ENCODE peak calls at places on chromosomes 12 and 14, in seven cellular contexts. V, B, U, T, J, O and R are unnamed samples.

GRCh38 chr14:61188936-61189808 is 92.0 kb downstream of the TMEM30B start:
- DNase-seq in B (peak; percentile 89), O (peak; percentile 71), V (peak; percentile 94), T (no peak), U (no peak), J (peak; percentile 88), R (peak; percentile 68)

GRCh38 chr12:15928345-15928744 is 17.2 kb downstream of the DERA start:
- DNase-seq in J (no peak), T (no peak), V (no peak), U (no peak), B (no peak), O (no peak), R (no peak)

GRCh38 chr14:57486767-57487379 is 6.8 kb downstream of the CCDC198 start:
- DNase-seq in B (no peak), V (no peak), O (no peak), J (no peak), U (no peak), T (peak; percentile 56), R (no peak)

GRCh38 chr12:12616512-12617275 is 5.0 kb downstream of the CREBL2 start:
- DNase-seq in U (no peak), B (no peak), J (no peak), O (no peak), T (no peak), V (no peak), R (no peak)

GRCh38 chr12:93223440-93224426 is 154.0 kb upstream of the NUDT4 start:
- DNase-seq in U (no peak), O (no peak), V (no peak), T (peak; percentile 85), B (no peak), J (no peak), R (no peak)

GRCh38 chr14:76961631-76962302 is 66.7 kb downstream of the IRF2BPL start:
- DNase-seq in O (peak; percentile 85), B (peak; percentile 89), T (peak; percentile 70), J (peak; percentile 94), U (peak; percentile 97), V (peak; percentile 88), R (peak; percentile 88)

GRCh38 chr12:86774841-86775386 is 518.7 kb upstream of the MGAT4C start:
- DNase-seq in O (no peak), B (no peak), T (no peak), U (no peak), V (no peak), J (no peak), R (no peak)

GRCh38 chr14:50031534-50032313 is 84.6 kb downstream of the VCPKMT start:
- DNase-seq in J (no peak), V (no peak), T (no peak), U (no peak), B (no peak), O (no peak), R (no peak)

GRCh38 chr12:113065126-113066007 is 8.8 kb downstream of the DTX1 start:
- DNase-seq in V (no peak), U (no peak), J (no peak), O (no peak), B (peak; percentile 64), T (no peak), R (no peak)

GRCh38 chr14:22819191-22819988 is 4.2 kb upstream of the SLC7A7 start:
- DNase-seq in T (peak; percentile 34), U (no peak), V (no peak), B (no peak), O (peak; percentile 61), J (no peak), R (peak; percentile 66)

GRCh38 chr12:101570022-101570421 is 24.7 kb upstream of the MYBPC1 start:
- DNase-seq in B (no peak), U (no peak), T (peak; percentile 68), V (no peak), O (no peak), J (no peak), R (no peak)

GRCh38 chr12:121917950-121918678 is at the start of gene CFAP251:
- DNase-seq in B (peak; percentile 97), O (peak; percentile 98), U (peak; percentile 92), V (no peak), T (peak; percentile 97), J (peak; percentile 99), R (peak; percentile 98)

GRCh38 chr14:36510078-36510799 is 9.8 kb downstream of the NKX2-1 start:
- DNase-seq in J (no peak), O (no peak), T (no peak), U (no peak), B (no peak), V (no peak), R (no peak)

GRCh38 chr14:104973215-104974145 is 4.7 kb downstream of the AHNAK2 start:
- DNase-seq in T (peak; percentile 89), B (peak; percentile 87), J (peak; percentile 98), O (peak; percentile 70), U (no peak), V (peak; percentile 73), R (peak; percentile 79)

GRCh38 chr12:49909826-49910225 is 6.1 kb upstream of the FAIM2 start:
- DNase-seq in T (peak; percentile 66), B (peak; percentile 42), J (peak; percentile 62), O (no peak), U (no peak), V (no peak), R (no peak)

GRCh38 chr14:90514015-90514398 is 117.2 kb downstream of the CALM1 start:
- DNase-seq in T (peak; percentile 89), O (no peak), B (no peak), J (no peak), V (no peak), U (no peak), R (no peak)

GRCh38 chr12:13004368-13004767 is 4.3 kb upstream of the HEBP1 start:
- DNase-seq in V (no peak), J (no peak), T (no peak), O (no peak), B (no peak), U (no peak), R (no peak)

GRCh38 chr14:75440733-75441474 is 13.1 kb downstream of the JDP2 start:
- DNase-seq in U (no peak), J (no peak), V (no peak), O (peak; percentile 66), T (no peak), B (peak; percentile 81), R (peak; percentile 68)

GRCh38 chr12:67772276-67773169 is 124.0 kb downstream of the DYRK2 start:
- DNase-seq in O (no peak), J (no peak), U (no peak), T (no peak), B (no peak), V (peak; percentile 66), R (no peak)

GRCh38 chr12:124851344-124851743 is 12.3 kb downstream of the SCARB1 start:
- DNase-seq in V (no peak), U (no peak), T (no peak), O (no peak), B (no peak), J (no peak), R (no peak)

GRCh38 chr14:55430024-55430690 is 10.3 kb downstream of the TBPL2 start:
- DNase-seq in J (no peak), U (peak; percentile 32), T (peak; percentile 68), B (no peak), O (no peak), V (no peak), R (no peak)

GRCh38 chr12:106142591-106143261 is 4.0 kb upstream of the NUAK1 start:
- DNase-seq in T (no peak), V (no peak), B (no peak), O (no peak), J (no peak), U (no peak), R (no peak)

GRCh38 chr14:63273091-63273490 is 45.6 kb downstream of the GPHB5 start:
- DNase-seq in T (no peak), O (no peak), U (no peak), V (no peak), J (no peak), B (no peak), R (no peak)

GRCh38 chr14:39267592-39268112 is 33.9 kb downstream of the MIA2 start:
- DNase-seq in J (no peak), V (no peak), T (peak; percentile 42), B (no peak), U (no peak), O (no peak), R (no peak)

GRCh38 chr12:124557518-124558223 is 9.7 kb downstream of the NCOR2 start:
- DNase-seq in B (no peak), O (no peak), J (no peak), U (no peak), T (no peak), V (no peak), R (no peak)

GRCh38 chr12:62903151-62903550 is 31.8 kb downstream of the PPM1H start:
- DNase-seq in O (no peak), U (no peak), B (no peak), T (no peak), V (no peak), J (no peak), R (no peak)

GRCh38 chr12:39441189-39441962 is 1.5 kb downstream of the KIF21A start:
- DNase-seq in T (peak; percentile 10), V (no peak), O (no peak), B (no peak), J (no peak), U (no peak), R (no peak)

GRCh38 chr14:58833634-58834378 is 196.0 kb downstream of the DACT1 start:
- DNase-seq in O (no peak), J (no peak), B (no peak), U (no peak), V (no peak), T (no peak), R (no peak)